ENCODE peak calls at places on chromosomes 16 and 17, in four cellular contexts. One of them, this sample, is unnamed.

GRCh38 chr16:87582221-87582965 is 19.9 kb upstream of the JPH3 start:
- DNase-seq in MCF 10A: peak
- DNase-seq in NCI-H1092: no peak
- DNase-seq in Calu3: peak
- DNase-seq in this sample: peak

GRCh38 chr16:84518804-84519341 is 14.4 kb upstream of the MEAK7 start:
- DNase-seq in MCF 10A: no peak
- DNase-seq in NCI-H1092: peak
- DNase-seq in Calu3: no peak
- DNase-seq in this sample: no peak

GRCh38 chr16:1784977-1785845 is 2.5 kb downstream of the NUBP2 start:
- DNase-seq in MCF 10A: no peak
- DNase-seq in NCI-H1092: no peak
- DNase-seq in Calu3: no peak
- DNase-seq in this sample: peak

GRCh38 chr16:4894276-4895150 is 42.4 kb downstream of the PPL start:
- DNase-seq in MCF 10A: no peak
- DNase-seq in NCI-H1092: no peak
- DNase-seq in Calu3: no peak
- DNase-seq in this sample: peak

GRCh38 chr16:84598391-84598750 is 19.5 kb downstream of the COTL1 start:
- DNase-seq in MCF 10A: no peak
- DNase-seq in NCI-H1092: no peak
- DNase-seq in Calu3: no peak
- DNase-seq in this sample: no peak

GRCh38 chr17:1206016-1206787 is 26.4 kb upstream of the ABR start:
- DNase-seq in MCF 10A: no peak
- DNase-seq in NCI-H1092: no peak
- DNase-seq in Calu3: no peak
- DNase-seq in this sample: peak

GRCh38 chr16:716250-716607 is 1.3 kb downstream of the METRN start:
- DNase-seq in MCF 10A: peak
- DNase-seq in NCI-H1092: peak
- DNase-seq in Calu3: peak
- DNase-seq in this sample: peak

GRCh38 chr17:77487211-77487629 is 346.5 kb downstream of the SEC14L1 start:
- DNase-seq in MCF 10A: no peak
- DNase-seq in NCI-H1092: no peak
- DNase-seq in Calu3: no peak
- DNase-seq in this sample: peak

GRCh38 chr16:62665269-62665668 is 629.0 kb upstream of the CDH8 start:
- DNase-seq in MCF 10A: no peak
- DNase-seq in NCI-H1092: no peak
- DNase-seq in Calu3: no peak
- DNase-seq in this sample: no peak

GRCh38 chr16:57476546-57477410 is 9.5 kb downstream of the DOK4 start:
- DNase-seq in MCF 10A: no peak
- DNase-seq in NCI-H1092: no peak
- DNase-seq in Calu3: no peak
- DNase-seq in this sample: no peak

GRCh38 chr17:17994770-17995169 is 22.1 kb downstream of the DRC3 start:
- DNase-seq in MCF 10A: no peak
- DNase-seq in NCI-H1092: no peak
- DNase-seq in Calu3: no peak
- DNase-seq in this sample: no peak

GRCh38 chr17:30217054-30217453 is 18.4 kb downstream of the SLC6A4 start:
- DNase-seq in MCF 10A: no peak
- DNase-seq in NCI-H1092: no peak
- DNase-seq in Calu3: no peak
- DNase-seq in this sample: no peak

GRCh38 chr16:89545831-89546574 is 14.5 kb upstream of the RPL13 start:
- DNase-seq in MCF 10A: no peak
- DNase-seq in NCI-H1092: no peak
- DNase-seq in Calu3: no peak
- DNase-seq in this sample: no peak

GRCh38 chr17:39016193-39017153 is 49.3 kb upstream of the FBXO47 start:
- DNase-seq in MCF 10A: no peak
- DNase-seq in NCI-H1092: no peak
- DNase-seq in Calu3: no peak
- DNase-seq in this sample: no peak

GRCh38 chr17:27545562-27546229 is 85.3 kb upstream of the LGALS9 start:
- DNase-seq in MCF 10A: no peak
- DNase-seq in NCI-H1092: peak
- DNase-seq in Calu3: no peak
- DNase-seq in this sample: no peak

GRCh38 chr17:64240741-64241347 is 22.2 kb downstream of the TEX2 start:
- DNase-seq in MCF 10A: peak
- DNase-seq in NCI-H1092: no peak
- DNase-seq in Calu3: no peak
- DNase-seq in this sample: no peak

GRCh38 chr17:7374353-7374752 is 6.5 kb upstream of the TNK1 start:
- DNase-seq in MCF 10A: no peak
- DNase-seq in NCI-H1092: no peak
- DNase-seq in Calu3: no peak
- DNase-seq in this sample: no peak

This sample was measured in left lung.